ENCODE peak calls at places on chromosomes 4 and X, in seven cellular contexts. One of them, this sample, is unnamed.

GRCh38 chr4:78684196-78685079 is 91.7 kb upstream of the BMP2K start:
- DNase-seq in IMR-90: peak; percentile 55
- DNase-seq in H1: no peak
- DNase-seq in neuronal stem cell: no peak
- DNase-seq in trophoblast cell: peak; percentile 72
- DNase-seq in mesendoderm: peak; percentile 84
- DNase-seq in H9: no peak
- DNase-seq in this sample: no peak

GRCh38 chrX:29617725-29618124 is 597.6 kb upstream of the MAGEB2 start:
- DNase-seq in neuronal stem cell: no peak
- DNase-seq in H9: no peak
- DNase-seq in IMR-90: no peak
- DNase-seq in H1: no peak
- DNase-seq in trophoblast cell: no peak
- DNase-seq in mesendoderm: peak; percentile 9
- DNase-seq in this sample: no peak

GRCh38 chr4:145098675-145099037 is 545 bp downstream of the ABCE1 start:
- DNase-seq in neuronal stem cell: no peak
- DNase-seq in trophoblast cell: peak; percentile 70
- DNase-seq in H9: no peak
- DNase-seq in H1: no peak
- DNase-seq in mesendoderm: no peak
- DNase-seq in IMR-90: peak; percentile 66
- DNase-seq in this sample: peak; percentile 79

GRCh38 chr4:158865520-158866177 is 96.8 kb downstream of the FNIP2 start:
- DNase-seq in trophoblast cell: no peak
- DNase-seq in IMR-90: no peak
- DNase-seq in H1: no peak
- DNase-seq in mesendoderm: no peak
- DNase-seq in H9: no peak
- DNase-seq in neuronal stem cell: no peak
- DNase-seq in this sample: no peak

GRCh38 chr4:79042079-79042674 is 102.9 kb upstream of the PAQR3 start:
- DNase-seq in H9: no peak
- DNase-seq in H1: no peak
- DNase-seq in IMR-90: peak; percentile 22
- DNase-seq in trophoblast cell: peak; percentile 78
- DNase-seq in neuronal stem cell: peak; percentile 26
- DNase-seq in mesendoderm: peak; percentile 36
- DNase-seq in this sample: peak; percentile 47

GRCh38 chr4:123017636-123018390 is 95.4 kb upstream of the NUDT6 start:
- DNase-seq in neuronal stem cell: no peak
- DNase-seq in H9: no peak
- DNase-seq in trophoblast cell: no peak
- DNase-seq in H1: no peak
- DNase-seq in IMR-90: peak; percentile 56
- DNase-seq in mesendoderm: no peak
- DNase-seq in this sample: no peak

GRCh38 chr4:2075987-2076907 is 17.1 kb downstream of the NAT8L start:
- DNase-seq in H1: peak; percentile 45
- DNase-seq in mesendoderm: no peak
- DNase-seq in neuronal stem cell: no peak
- DNase-seq in IMR-90: no peak
- DNase-seq in H9: peak; percentile 26
- DNase-seq in trophoblast cell: no peak
- DNase-seq in this sample: no peak

GRCh38 chrX:101619336-101619735 is 1.5 kb upstream of the ARMCX6 start:
- DNase-seq in H9: peak; percentile 67
- DNase-seq in mesendoderm: peak; percentile 75
- DNase-seq in trophoblast cell: no peak
- DNase-seq in IMR-90: peak; percentile 22
- DNase-seq in H1: no peak
- DNase-seq in neuronal stem cell: no peak
- DNase-seq in this sample: peak; percentile 45

GRCh38 chrX:39427492-39428289 is 626.4 kb downstream of the MID1IP1 start:
- DNase-seq in H1: no peak
- DNase-seq in mesendoderm: no peak
- DNase-seq in IMR-90: peak; percentile 33
- DNase-seq in trophoblast cell: no peak
- DNase-seq in H9: no peak
- DNase-seq in neuronal stem cell: no peak
- DNase-seq in this sample: peak; percentile 74

GRCh38 chr4:127708985-127709384 is 21.2 kb upstream of the SLC25A31 start:
- DNase-seq in neuronal stem cell: no peak
- DNase-seq in H1: no peak
- DNase-seq in IMR-90: peak; percentile 77
- DNase-seq in mesendoderm: peak; percentile 38
- DNase-seq in trophoblast cell: peak; percentile 69
- DNase-seq in H9: no peak
- DNase-seq in this sample: peak; percentile 47

GRCh38 chr4:100848865-100849264 is 331.0 kb upstream of the EMCN start:
- DNase-seq in mesendoderm: peak; percentile 80
- DNase-seq in H9: peak; percentile 52
- DNase-seq in IMR-90: no peak
- DNase-seq in neuronal stem cell: no peak
- DNase-seq in trophoblast cell: peak; percentile 4
- DNase-seq in H1: no peak
- DNase-seq in this sample: no peak

GRCh38 chrX:131778269-131779218 is 234.7 kb downstream of the OR13H1 start:
- DNase-seq in neuronal stem cell: no peak
- DNase-seq in trophoblast cell: peak; percentile 95
- DNase-seq in H1: no peak
- DNase-seq in IMR-90: peak; percentile 76
- DNase-seq in H9: no peak
- DNase-seq in mesendoderm: peak; percentile 1
- DNase-seq in this sample: no peak

GRCh38 chr4:113509851-113510250 is 251.7 kb downstream of the CAMK2D start:
- DNase-seq in H1: no peak
- DNase-seq in neuronal stem cell: no peak
- DNase-seq in mesendoderm: no peak
- DNase-seq in H9: no peak
- DNase-seq in trophoblast cell: no peak
- DNase-seq in IMR-90: no peak
- DNase-seq in this sample: no peak

GRCh38 chrX:35809816-35810215 is 11.7 kb downstream of the MAGEB16 start:
- DNase-seq in neuronal stem cell: no peak
- DNase-seq in trophoblast cell: no peak
- DNase-seq in H9: no peak
- DNase-seq in mesendoderm: no peak
- DNase-seq in H1: no peak
- DNase-seq in IMR-90: no peak
- DNase-seq in this sample: no peak

GRCh38 chr4:164464313-164464712 is 289.6 kb upstream of the SMIM31 start:
- DNase-seq in trophoblast cell: no peak
- DNase-seq in neuronal stem cell: no peak
- DNase-seq in H9: no peak
- DNase-seq in H1: no peak
- DNase-seq in IMR-90: no peak
- DNase-seq in mesendoderm: peak; percentile 11
- DNase-seq in this sample: no peak

GRCh38 chr4:96099031-96099430 is 259.1 kb downstream of the PDHA2 start:
- DNase-seq in H9: no peak
- DNase-seq in trophoblast cell: no peak
- DNase-seq in neuronal stem cell: no peak
- DNase-seq in IMR-90: no peak
- DNase-seq in mesendoderm: no peak
- DNase-seq in H1: no peak
- DNase-seq in this sample: no peak

GRCh38 chr4:39785031-39785430 is 87.1 kb downstream of the UBE2K start:
- DNase-seq in H1: no peak
- DNase-seq in H9: no peak
- DNase-seq in neuronal stem cell: no peak
- DNase-seq in mesendoderm: no peak
- DNase-seq in IMR-90: no peak
- DNase-seq in trophoblast cell: no peak
- DNase-seq in this sample: no peak
- H2AK5ac ChIP-seq in H1: no peak overlapping the region
- H2AK5ac ChIP-seq in H9: no peak overlapping the region
- H2AK5ac ChIP-seq in neuronal stem cell: no peak overlapping the region
- H2AK5ac ChIP-seq in mesendoderm: no peak overlapping the region
- H2AK5ac ChIP-seq in IMR-90: no peak overlapping the region
- H2AK5ac ChIP-seq in trophoblast cell: no peak overlapping the region
- H2AK5ac ChIP-seq in this sample: no peak overlapping the region

GRCh38 chr4:143384381-143384994 is 47.8 kb downstream of the GAB1 start:
- DNase-seq in IMR-90: peak; percentile 47
- DNase-seq in neuronal stem cell: no peak
- DNase-seq in H1: no peak
- DNase-seq in H9: no peak
- DNase-seq in trophoblast cell: no peak
- DNase-seq in mesendoderm: no peak
- DNase-seq in this sample: peak; percentile 14
- H2AK5ac ChIP-seq in IMR-90: peak overlapping the region; percentile 93
- H2AK5ac ChIP-seq in neuronal stem cell: no peak overlapping the region
- H2AK5ac ChIP-seq in H1: no peak overlapping the region
- H2AK5ac ChIP-seq in H9: no peak overlapping the region
- H2AK5ac ChIP-seq in trophoblast cell: no peak overlapping the region
- H2AK5ac ChIP-seq in mesendoderm: no peak overlapping the region
- H2AK5ac ChIP-seq in this sample: no peak overlapping the region

DNA sequence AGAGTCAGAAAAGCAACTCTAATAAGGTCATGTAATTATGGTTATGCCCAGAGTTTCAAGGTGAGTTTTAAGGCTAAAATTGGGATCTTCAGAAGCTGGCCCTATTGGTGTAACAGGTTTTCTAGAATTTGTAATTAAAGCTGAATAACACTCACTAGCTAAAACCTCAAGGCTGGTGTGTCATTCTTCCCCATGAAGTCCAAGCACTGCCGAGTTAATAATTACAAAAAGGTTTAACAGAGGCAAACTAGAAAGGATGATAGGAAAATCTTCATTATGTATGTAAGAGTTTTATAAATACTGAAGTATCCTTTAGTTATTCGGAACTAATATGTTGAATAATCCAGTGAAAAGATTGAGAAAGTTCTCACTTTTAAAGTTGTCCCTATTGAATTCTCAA is 34.3 kb downstream of the MXRA5 start:
- DNase-seq in H1: no peak
- DNase-seq in neuronal stem cell: no peak
- DNase-seq in IMR-90: no peak
- DNase-seq in trophoblast cell: no peak
- DNase-seq in mesendoderm: no peak
- DNase-seq in H9: no peak
- DNase-seq in this sample: no peak
- H2AK5ac ChIP-seq in H1: no peak overlapping the region
- H2AK5ac ChIP-seq in neuronal stem cell: no peak overlapping the region
- H2AK5ac ChIP-seq in IMR-90: no peak overlapping the region
- H2AK5ac ChIP-seq in trophoblast cell: no peak overlapping the region
- H2AK5ac ChIP-seq in mesendoderm: no peak overlapping the region
- H2AK5ac ChIP-seq in H9: no peak overlapping the region
- H2AK5ac ChIP-seq in this sample: no peak overlapping the region

DNA sequence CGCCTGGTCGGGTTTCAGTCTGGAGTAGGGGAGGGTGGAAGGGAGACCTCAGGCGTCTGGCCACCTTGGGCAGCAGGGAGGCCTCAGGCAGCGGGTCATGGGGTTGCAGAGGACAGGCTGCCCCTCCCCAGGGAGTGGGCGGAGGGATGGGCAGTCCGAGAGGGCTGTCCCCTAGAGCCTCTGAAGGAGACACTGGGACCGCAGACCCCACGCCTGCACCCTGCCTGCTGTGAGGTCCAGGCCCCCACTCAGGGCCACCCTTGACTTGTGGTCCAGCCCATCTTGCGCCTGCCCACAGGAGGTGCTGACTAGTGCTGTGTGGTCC is 16.5 kb downstream of the FGFRL1 start:
- DNase-seq in mesendoderm: no peak
- DNase-seq in IMR-90: no peak
- DNase-seq in trophoblast cell: no peak
- DNase-seq in H9: no peak
- DNase-seq in neuronal stem cell: no peak
- DNase-seq in H1: no peak
- DNase-seq in this sample: peak; percentile 14
- H2AK5ac ChIP-seq in mesendoderm: no peak overlapping the region
- H2AK5ac ChIP-seq in IMR-90: no peak overlapping the region
- H2AK5ac ChIP-seq in trophoblast cell: no peak overlapping the region
- H2AK5ac ChIP-seq in H9: no peak overlapping the region
- H2AK5ac ChIP-seq in neuronal stem cell: peak overlapping the region; percentile 100
- H2AK5ac ChIP-seq in H1: peak overlapping the region; percentile 24
- H2AK5ac ChIP-seq in this sample: no peak overlapping the region

GRCh38 chr4:31390849-31391248 is 670.7 kb downstream of the PCDH7 start:
- DNase-seq in H1: no peak
- DNase-seq in trophoblast cell: no peak
- DNase-seq in H9: no peak
- DNase-seq in mesendoderm: no peak
- DNase-seq in IMR-90: no peak
- DNase-seq in neuronal stem cell: no peak
- DNase-seq in this sample: no peak

DNA sequence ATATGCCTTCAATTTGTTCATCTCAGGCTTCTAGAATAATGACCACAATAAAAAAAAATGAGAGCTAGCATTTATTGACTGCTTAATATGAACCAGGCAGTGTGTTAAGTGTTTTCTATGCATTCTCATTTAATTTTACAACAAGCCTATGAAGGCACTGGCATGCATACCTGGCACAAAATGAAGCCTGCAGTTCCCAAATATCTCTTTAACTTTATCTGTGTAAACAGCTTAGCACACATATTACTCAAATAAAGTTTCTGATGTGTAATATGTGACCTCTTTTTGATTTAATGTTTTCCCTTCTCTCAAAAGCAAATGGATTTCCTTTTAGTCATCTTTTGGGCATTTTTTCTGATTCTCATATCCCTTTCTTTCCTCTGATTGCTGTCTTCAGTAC is 671.8 kb downstream of the PCDH7 start:
- DNase-seq in H9: no peak
- DNase-seq in trophoblast cell: no peak
- DNase-seq in mesendoderm: no peak
- DNase-seq in H1: no peak
- DNase-seq in IMR-90: no peak
- DNase-seq in neuronal stem cell: no peak
- DNase-seq in this sample: no peak
- H2AK5ac ChIP-seq in H9: no peak overlapping the region
- H2AK5ac ChIP-seq in trophoblast cell: no peak overlapping the region
- H2AK5ac ChIP-seq in mesendoderm: no peak overlapping the region
- H2AK5ac ChIP-seq in H1: no peak overlapping the region
- H2AK5ac ChIP-seq in IMR-90: no peak overlapping the region
- H2AK5ac ChIP-seq in neuronal stem cell: no peak overlapping the region
- H2AK5ac ChIP-seq in this sample: no peak overlapping the region

This sample was measured in mesenchymal stem cell.